ENCODE peak calls at places on chromosomes 11 and 22, in six cellular contexts. E is IMR-90, W is GM06990, Q is neural crest cell, I is tibial nerve, N is lower lobe of right lung. M is an unnamed sample.

GRCh38 chr11:133082851-133083488 is 449.3 kb downstream of the OPCML start:
- DNase-seq in Q (peak), I (peak), E (peak), N (peak), W (peak), M (peak)

GRCh38 chr11:93585758-93586157 is 42.6 kb upstream of the SMCO4 start:
- DNase-seq in E (peak), W (no peak), I (no peak), N (no peak), Q (no peak), M (no peak)

GRCh38 chr22:30863161-30863833 is 105.3 kb downstream of the MORC2 start:
- DNase-seq in Q (peak), I (no peak), W (no peak), N (no peak), E (peak), M (no peak)

GRCh38 chr11:77868744-77869143 is 47.8 kb downstream of the AAMDC start:
- DNase-seq in I (no peak), Q (no peak), W (no peak), E (no peak), N (no peak), M (no peak)

GRCh38 chr11:96760306-96760705 is 370.5 kb downstream of the JRKL start:
- DNase-seq in W (no peak), I (no peak), E (no peak), N (no peak), Q (no peak), M (no peak)

GRCh38 chr11:1735271-1735670 is 15.1 kb downstream of the IFITM10 start:
- DNase-seq in W (no peak), I (no peak), E (no peak), N (no peak), Q (no peak), M (no peak)

GRCh38 chr11:81002374-81002773 is 1561.5 kb upstream of the TENM4 start:
- DNase-seq in I (no peak), Q (no peak), W (no peak), E (no peak), N (no peak), M (no peak)

GRCh38 chr11:106397787-106398355 is 320.4 kb downstream of the AASDHPPT start:
- DNase-seq in W (no peak), I (no peak), N (no peak), Q (no peak), E (no peak), M (no peak)

GRCh38 chr11:121508449-121508848 is 55.7 kb upstream of the SORL1-AS1 start:
- DNase-seq in N (no peak), I (no peak), Q (peak), E (no peak), W (no peak), M (peak)

GRCh38 chr11:68461284-68461861 is 821 bp downstream of the PPP6R3 start:
- DNase-seq in W (no peak), I (no peak), N (no peak), Q (no peak), E (peak), M (no peak)

GRCh38 chr11:47413351-47413750 is 5.0 kb downstream of the SLC39A13 start:
- DNase-seq in W (no peak), Q (no peak), E (no peak), I (no peak), N (no peak), M (no peak)

GRCh38 chr22:19959043-19959586 is 17.5 kb upstream of the TXNRD2 start:
- DNase-seq in W (no peak), E (peak), I (peak), Q (peak), N (peak), M (no peak)

GRCh38 chr22:28992565-28993326 is 68.9 kb downstream of the C22orf31 start:
- DNase-seq in Q (no peak), I (no peak), N (no peak), E (no peak), W (no peak), M (no peak)

GRCh38 chr11:21546715-21547114 is 646.2 kb upstream of the ANO5 start:
- DNase-seq in Q (no peak), E (no peak), W (no peak), I (no peak), N (no peak), M (no peak)

GRCh38 chr11:42243370-42243769 is 783.9 kb upstream of the LRRC4C start:
- DNase-seq in I (no peak), E (no peak), W (no peak), Q (no peak), N (no peak), M (no peak)

GRCh38 chr11:122696662-122697061 is 41.1 kb downstream of the UBASH3B start:
- DNase-seq in W (peak), I (no peak), N (no peak), Q (no peak), E (no peak), M (no peak)

DNA sequence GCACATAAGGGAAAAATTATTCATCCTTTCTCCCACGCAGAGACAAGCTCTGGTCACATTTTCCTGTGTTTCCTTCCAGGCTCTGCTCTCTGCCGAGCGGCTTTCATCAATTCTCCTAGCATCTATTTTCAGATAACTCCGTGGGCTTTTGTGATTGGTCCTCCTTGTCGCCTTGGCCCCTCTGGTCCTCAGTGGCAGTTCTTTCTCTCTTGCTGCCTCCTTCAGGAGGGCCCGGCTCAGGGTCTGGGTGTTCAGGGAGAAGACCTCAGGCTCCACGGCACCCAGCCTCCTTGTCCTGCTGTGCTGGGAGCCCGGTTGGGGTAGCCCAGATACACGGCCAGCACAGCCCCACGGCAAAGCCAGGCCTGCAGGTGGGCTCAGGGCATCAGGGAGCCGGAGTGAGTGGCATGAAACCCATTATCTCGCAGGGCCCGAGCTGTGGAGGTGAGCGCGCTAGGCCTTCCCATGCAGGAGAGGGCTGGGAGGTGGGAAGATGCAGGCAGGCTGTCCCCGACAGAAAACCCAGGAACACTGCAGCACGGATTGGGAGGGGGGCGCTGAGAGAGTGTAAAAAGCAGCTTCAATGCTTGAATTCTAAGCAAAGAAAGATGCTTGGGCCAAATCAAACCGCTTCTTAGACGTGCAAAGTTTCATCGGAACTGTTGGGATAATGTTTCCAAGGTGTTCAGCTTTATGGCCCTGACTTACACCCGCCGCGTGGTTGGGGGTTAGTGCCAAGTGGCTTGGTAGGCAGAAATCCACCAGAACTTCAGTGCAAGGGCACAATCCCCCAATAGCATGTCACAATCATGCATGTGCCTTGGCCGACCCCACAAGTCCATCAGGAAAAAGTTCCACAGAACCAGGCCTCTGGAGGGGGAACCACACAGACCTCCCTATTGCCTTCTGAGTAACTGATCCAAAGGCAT is 81.9 kb upstream of the WNT7B start:
- DNase-seq in Q (no peak), E (no peak), N (peak), I (no peak), W (no peak), M (no peak)
- TF ChIP-seq CTCF in Q (no peak), E (no peak), N (no peak), I (no peak), W (no peak), M (no peak)

GRCh38 chr11:9758676-9759518 is 95.0 kb downstream of the SWAP70 start:
- DNase-seq in N (peak), Q (peak), I (peak), W (peak), E (peak), M (peak)
- TF ChIP-seq CTCF in N (no peak), Q (no peak), I (no peak), W (no peak), E (peak), M (no peak)

DNA sequence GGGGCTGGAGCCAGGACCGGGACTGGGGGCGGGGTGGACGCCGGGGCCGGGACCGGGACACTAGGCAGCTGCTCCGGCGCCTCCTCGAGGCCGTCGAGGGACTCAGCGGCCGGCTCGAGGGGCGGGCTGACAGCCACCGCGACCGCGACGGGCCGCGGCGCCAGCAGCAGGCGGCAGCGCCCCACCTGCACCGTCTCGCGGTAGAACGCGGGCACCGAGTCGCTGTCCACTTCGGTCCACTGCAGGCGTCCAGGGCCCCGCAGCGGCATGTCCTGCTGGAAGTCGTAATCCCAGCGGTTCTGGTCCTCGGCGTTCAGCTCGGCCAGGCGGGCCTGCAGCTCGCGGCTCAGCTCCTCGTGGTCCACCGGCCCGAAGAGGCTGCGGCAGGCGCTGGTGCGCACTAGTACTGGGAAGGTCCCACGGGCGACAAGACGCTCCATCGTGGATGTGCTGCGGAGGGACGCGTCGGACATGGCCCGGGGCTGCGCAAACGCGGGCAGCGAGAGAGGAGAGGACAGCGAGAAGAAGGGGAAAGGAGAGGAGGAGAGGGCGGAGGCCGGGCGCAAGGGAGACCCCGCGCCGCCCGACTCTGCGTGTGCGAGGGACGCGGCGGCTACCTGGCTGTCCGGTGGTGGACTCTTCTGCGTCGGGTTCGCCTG is 429 bp downstream of the CDKN1C start:
- DNase-seq in E (peak), W (no peak), N (peak), Q (peak), I (no peak), M (peak)
- TF ChIP-seq CTCF in E (peak), W (no peak), N (peak), Q (peak), I (no peak), M (peak)

GRCh38 chr11:119779195-119780071 is 50.4 kb upstream of the NECTIN1 start:
- DNase-seq in Q (no peak), I (no peak), N (peak), E (no peak), W (no peak), M (no peak)

GRCh38 chr11:119783466-119784400 is 54.7 kb upstream of the NECTIN1 start:
- DNase-seq in I (no peak), N (peak), W (no peak), E (no peak), Q (no peak), M (no peak)

GRCh38 chr11:119780264-119780953 is 51.4 kb upstream of the NECTIN1 start:
- DNase-seq in E (no peak), W (no peak), I (no peak), N (peak), Q (no peak), M (no peak)

GRCh38 chr11:119782673-119783072 is 53.7 kb upstream of the NECTIN1 start:
- DNase-seq in W (no peak), E (peak), I (no peak), Q (no peak), N (peak), M (no peak)

DNA sequence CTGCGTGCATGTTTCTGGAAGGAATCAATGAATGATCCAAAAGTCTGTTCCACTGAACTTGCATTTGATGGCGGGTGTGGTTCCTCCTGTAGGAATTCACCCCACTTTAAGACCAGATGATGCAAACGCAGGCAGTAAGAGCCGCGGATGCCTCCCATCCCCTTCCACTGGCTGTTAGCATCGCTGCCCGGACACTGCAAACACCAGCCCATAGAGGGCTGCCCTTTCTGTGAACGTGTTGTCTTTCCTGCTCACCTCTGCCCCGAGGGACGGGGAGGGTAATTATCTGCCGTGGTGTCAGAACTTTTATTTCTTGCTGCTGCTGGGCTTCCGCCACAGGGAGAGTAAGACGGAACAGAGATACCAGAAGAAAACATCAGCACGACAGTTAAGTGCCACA is 53.0 kb upstream of the NECTIN1 start:
- DNase-seq in I (no peak), N (peak), W (no peak), E (no peak), Q (no peak), M (no peak)
- TF ChIP-seq CTCF in I (no peak), N (no peak), W (no peak), E (no peak), Q (no peak), M (no peak)

GRCh38 chr11:11022126-11022730 is 164.4 kb upstream of the ZBED5 start:
- DNase-seq in N (no peak), Q (no peak), W (no peak), I (peak), E (peak), M (no peak)
- TF ChIP-seq CTCF in N (peak), Q (peak), W (peak), I (peak), E (peak), M (no peak)

GRCh38 chr11:17548444-17548843 is 1.4 kb downstream of the OTOG start:
- DNase-seq in Q (no peak), I (no peak), W (no peak), N (no peak), E (no peak), M (no peak)
- TF ChIP-seq CTCF in Q (peak), I (no peak), W (no peak), N (no peak), E (no peak), M (no peak)

GRCh38 chr11:14374922-14375630 is 16.1 kb upstream of the RRAS2 start:
- DNase-seq in N (no peak), Q (no peak), E (no peak), I (no peak), W (no peak), M (no peak)
- TF ChIP-seq CTCF in N (no peak), Q (peak), E (peak), I (no peak), W (peak), M (peak)

GRCh38 chr22:45162531-45162930 is 1.2 kb upstream of the NUP50 start:
- DNase-seq in W (no peak), I (no peak), Q (no peak), E (no peak), N (no peak), M (no peak)

GRCh38 chr22:45163074-45163416 is 680 bp upstream of the NUP50 start:
- DNase-seq in I (no peak), N (no peak), W (no peak), Q (no peak), E (peak), M (no peak)

GRCh38 chr22:45157907-45158306 is 5.8 kb upstream of the NUP50 start:
- DNase-seq in Q (no peak), E (no peak), I (no peak), N (no peak), W (no peak), M (no peak)

GRCh38 chr22:45163417-45164216 is at the start of gene NUP50:
- DNase-seq in Q (peak), I (peak), E (peak), W (peak), N (peak), M (peak)

DNA sequence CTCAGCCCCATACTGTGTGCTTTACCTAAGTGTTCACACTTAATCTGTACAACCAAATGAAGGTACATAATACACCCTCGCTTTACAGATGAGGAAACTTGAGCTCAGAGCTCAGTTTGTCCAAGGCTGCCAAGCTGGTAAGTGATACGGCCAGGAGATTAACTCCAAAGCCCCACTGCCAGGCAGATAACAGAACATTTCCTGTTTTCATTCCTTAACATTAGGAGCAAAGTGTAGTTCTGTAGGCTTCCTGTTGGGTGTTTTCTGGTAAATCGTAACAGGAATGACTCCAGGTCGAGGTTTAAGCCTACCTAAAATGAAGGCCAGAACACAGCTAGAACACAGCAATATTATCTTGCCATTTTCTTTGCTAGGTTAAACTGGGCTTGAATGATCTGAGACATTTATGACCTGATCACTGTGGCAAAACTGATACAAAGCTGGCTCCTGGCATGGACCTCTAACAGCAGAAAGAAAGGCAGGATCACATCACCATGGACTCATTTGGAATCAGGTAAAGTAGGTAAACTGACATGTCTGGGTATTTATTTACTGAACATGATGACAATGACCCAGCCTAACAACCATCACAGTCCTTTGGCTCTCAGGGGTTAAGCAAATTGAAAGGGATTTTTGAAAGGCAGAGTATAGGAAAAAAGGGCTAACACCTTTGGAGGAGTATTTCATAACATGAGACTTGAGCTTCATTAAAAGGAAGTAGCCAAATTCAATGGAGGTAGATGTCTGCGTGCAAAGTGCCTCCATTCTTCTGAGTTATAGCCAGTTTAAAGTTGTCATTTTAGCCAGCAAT is 3.9 kb upstream of the NUP50 start:
- DNase-seq in W (no peak), Q (no peak), I (no peak), E (peak), N (no peak), M (no peak)
- TF ChIP-seq CTCF in W (no peak), Q (peak), I (no peak), E (peak), N (no peak), M (no peak)

DNA sequence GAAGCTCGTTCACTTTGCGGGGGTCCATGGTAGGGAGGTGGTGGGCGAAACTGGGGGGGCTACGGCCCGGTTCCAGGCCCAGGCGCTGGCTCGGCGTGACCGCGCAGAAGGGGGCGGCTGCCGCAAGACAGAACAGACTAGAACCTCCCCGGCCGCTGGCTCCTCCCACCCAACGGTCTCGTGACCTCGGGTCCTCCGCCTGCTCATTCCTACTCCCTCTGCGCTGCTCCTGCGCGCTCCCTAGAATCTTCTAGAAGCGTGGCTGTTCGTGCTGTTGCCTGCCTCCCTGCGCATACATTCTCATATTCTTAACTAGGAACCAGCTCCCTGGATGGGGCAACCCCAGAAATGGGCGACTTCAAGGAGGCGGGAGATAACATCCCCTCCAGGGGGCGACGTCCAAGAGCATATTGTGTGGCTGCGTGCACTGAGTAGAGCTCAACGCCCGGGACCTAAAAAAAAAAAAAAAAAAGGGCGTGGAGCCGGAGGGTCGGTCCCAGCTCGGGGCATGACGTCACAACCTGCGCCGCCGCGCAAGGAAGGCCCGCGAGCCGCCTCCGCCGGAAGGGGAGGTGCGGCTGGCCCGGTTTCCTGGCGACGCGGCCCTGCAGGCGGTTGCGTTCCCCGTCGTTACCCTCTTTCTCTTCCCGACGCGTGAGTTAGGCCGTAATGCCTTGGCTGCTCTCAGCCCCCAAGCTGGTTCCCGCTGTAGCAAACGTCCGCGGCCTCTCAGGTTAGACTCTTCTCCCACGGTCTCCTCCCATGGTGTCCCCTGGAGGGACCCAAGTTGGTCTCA is at the start of the genes ST13 and XPNPEP3:
- DNase-seq in W (peak), N (peak), Q (peak), I (peak), E (peak), M (peak)
- TF ChIP-seq CTCF in W (peak), N (peak), Q (peak), I (no peak), E (peak), M (no peak)

DNA sequence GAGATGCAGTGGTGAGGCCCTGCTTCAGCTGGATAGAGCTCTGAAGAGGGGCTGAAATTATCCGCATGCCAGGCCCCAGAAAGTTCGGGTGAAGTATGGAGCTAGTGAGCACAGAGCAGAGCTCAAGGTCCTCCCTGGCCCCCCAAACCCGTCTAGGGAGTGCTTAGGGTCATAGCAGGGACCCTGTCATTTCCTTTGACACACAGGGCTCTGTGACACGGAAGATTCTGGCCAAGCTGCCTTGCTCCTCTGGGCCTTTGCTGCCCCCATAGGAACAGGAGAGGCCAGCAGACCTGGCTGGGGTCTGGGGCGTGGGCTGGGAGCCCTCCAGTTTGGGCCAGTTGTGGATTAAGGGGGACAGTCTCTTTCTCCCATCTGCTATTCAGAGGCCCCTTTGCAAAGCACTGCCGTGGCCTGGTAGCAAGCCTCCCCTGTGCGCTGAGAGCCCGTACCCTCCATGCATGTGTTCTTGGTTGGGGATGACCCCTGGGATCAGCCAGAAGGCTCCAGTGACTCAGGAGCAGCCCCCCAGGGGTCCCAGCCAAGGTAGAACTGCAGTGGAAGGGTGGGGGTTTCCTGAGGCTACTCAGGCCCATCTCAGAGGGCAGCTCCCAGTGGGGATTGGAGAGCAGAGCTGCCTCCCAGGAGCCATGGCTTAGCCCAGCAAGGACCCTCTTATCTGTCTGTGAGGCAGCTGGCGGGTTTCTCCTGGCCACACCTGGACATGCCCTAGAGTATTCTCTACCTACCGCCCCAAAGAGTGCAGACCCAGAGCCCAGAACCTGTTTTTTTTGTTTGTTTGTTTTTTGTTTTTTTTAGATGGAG is 42.3 kb downstream of the RNF141 start:
- DNase-seq in N (no peak), W (no peak), E (no peak), Q (no peak), I (no peak), M (no peak)
- TF ChIP-seq CTCF in N (no peak), W (no peak), E (no peak), Q (no peak), I (no peak), M (no peak)